ENCODE peak calls at places on chromosomes 3 and 15, in eight cellular contexts. M is activated CD4-positive, alpha-beta T cell treated with anti-CD3 and anti-CD28 coated beads, Interleukin-2, amount 10 ng/mL, durations not matched to agents 7 days and 5 days; B is HT-29; L is hepatic stellate cell; V is GM12891; P is cardiac septum; X is dorsolateral prefrontal cortex; K is SK-N-DZ. Z is an unnamed sample.

GRCh38 chr15:57500979-57501576 is 90.6 kb upstream of the MYZAP start:
- DNase-seq in V (no peak), B (no peak), M (no peak), K (no peak), X (no peak), P (no peak), L (no peak), Z (no peak)

GRCh38 chr15:38054488-38054887 is 120.0 kb downstream of the TMCO5A start:
- DNase-seq in V (no peak), B (no peak), K (no peak), X (no peak), M (no peak), P (no peak), L (no peak), Z (no peak)

GRCh38 chr15:33941279-33942063 is 26.8 kb upstream of the CHRM5 start:
- DNase-seq in M (no peak), X (no peak), V (no peak), K (no peak), L (no peak), P (no peak), B (no peak), Z (no peak)

GRCh38 chr15:99137111-99137546 is 32.2 kb downstream of the SYNM start:
- DNase-seq in V (no peak), L (no peak), M (no peak), P (no peak), X (no peak), K (no peak), B (no peak), Z (no peak)

GRCh38 chr3:37763338-37763737 is 98.3 kb upstream of the CTDSPL start:
- DNase-seq in L (no peak), K (no peak), M (no peak), X (no peak), V (no peak), B (no peak), P (no peak), Z (no peak)

GRCh38 chr3:58521002-58521670 is 15.9 kb downstream of the ACOX2 start:
- DNase-seq in V (no peak), M (no peak), X (no peak), L (no peak), P (no peak), B (no peak), K (no peak), Z (peak; percentile 11)

GRCh38 chr3:62823461-62824050 is 51.7 kb downstream of the CADPS start:
- DNase-seq in V (no peak), M (no peak), X (no peak), L (no peak), K (no peak), P (no peak), B (no peak), Z (no peak)

GRCh38 chr3:99808163-99808794 is 9.4 kb upstream of the CMSS1 start:
- DNase-seq in K (peak; percentile 75), B (peak; percentile 89), L (peak; percentile 41), V (no peak), P (no peak), X (no peak), M (peak; percentile 56), Z (peak; percentile 59)

GRCh38 chr3:64954995-64955636 is 267.3 kb upstream of the ADAMTS9 start:
- DNase-seq in V (no peak), P (no peak), B (no peak), K (peak; percentile 86), M (no peak), X (no peak), L (no peak), Z (no peak)

GRCh38 chr3:126418661-126419131 is 24.0 kb downstream of the CFAP100 start:
- DNase-seq in B (no peak), M (no peak), P (peak; percentile 55), V (no peak), X (no peak), K (no peak), L (no peak), Z (no peak)

Z was measured in SW480.